ENCODE peak calls at places on chromosomes 2 and 18, in ten cellular contexts. One of them, this sample, is unnamed.

GRCh38 chr2:15554525-15555218 is 6.5 kb downstream of the NBAS start:
- DNase-seq in thoracic aorta: no peak
- DNase-seq in HCT116: no peak
- DNase-seq in stomach: no peak
- DNase-seq in cardiac muscle cell: no peak
- DNase-seq in esophagus squamous epithelium: no peak
- DNase-seq in endodermal cell: no peak
- DNase-seq in Peyer's patch: no peak
- DNase-seq in body of pancreas: no peak
- DNase-seq in kidney: no peak
- DNase-seq in this sample: no peak

GRCh38 chr18:58822944-58823343 is 41.7 kb upstream of the ZNF532 start:
- DNase-seq in thoracic aorta: no peak
- DNase-seq in HCT116: no peak
- DNase-seq in stomach: no peak
- DNase-seq in cardiac muscle cell: no peak
- DNase-seq in esophagus squamous epithelium: no peak
- DNase-seq in endodermal cell: no peak
- DNase-seq in Peyer's patch: no peak
- DNase-seq in body of pancreas: no peak
- DNase-seq in kidney: no peak
- DNase-seq in this sample: no peak

GRCh38 chr2:177796644-177797415 is 275.7 kb downstream of the PDE11A start:
- DNase-seq in thoracic aorta: no peak
- DNase-seq in HCT116: no peak
- DNase-seq in stomach: no peak
- DNase-seq in cardiac muscle cell: peak; percentile 10
- DNase-seq in esophagus squamous epithelium: no peak
- DNase-seq in endodermal cell: no peak
- DNase-seq in Peyer's patch: no peak
- DNase-seq in body of pancreas: no peak
- DNase-seq in kidney: no peak
- DNase-seq in this sample: no peak

GRCh38 chr2:102345329-102345920 is 10.2 kb upstream of the IL18R1 start:
- DNase-seq in thoracic aorta: no peak
- DNase-seq in HCT116: no peak
- DNase-seq in stomach: no peak
- DNase-seq in cardiac muscle cell: no peak
- DNase-seq in esophagus squamous epithelium: no peak
- DNase-seq in endodermal cell: no peak
- DNase-seq in Peyer's patch: no peak
- DNase-seq in body of pancreas: no peak
- DNase-seq in kidney: no peak
- DNase-seq in this sample: no peak

GRCh38 chr2:175002547-175003274 is 2.5 kb downstream of the CHN1 start:
- DNase-seq in thoracic aorta: no peak
- DNase-seq in HCT116: no peak
- DNase-seq in stomach: no peak
- DNase-seq in cardiac muscle cell: no peak
- DNase-seq in esophagus squamous epithelium: no peak
- DNase-seq in endodermal cell: no peak
- DNase-seq in Peyer's patch: no peak
- DNase-seq in body of pancreas: no peak
- DNase-seq in kidney: no peak
- DNase-seq in this sample: no peak

GRCh38 chr2:24491626-24492282 is 700 bp downstream of the NCOA1 start:
- DNase-seq in thoracic aorta: no peak
- DNase-seq in HCT116: no peak
- DNase-seq in stomach: peak; percentile 39
- DNase-seq in cardiac muscle cell: peak; percentile 48
- DNase-seq in esophagus squamous epithelium: no peak
- DNase-seq in endodermal cell: peak; percentile 80
- DNase-seq in Peyer's patch: peak; percentile 70
- DNase-seq in body of pancreas: peak; percentile 61
- DNase-seq in kidney: peak; percentile 87
- DNase-seq in this sample: peak; percentile 20

GRCh38 chr2:69559696-69560482 is 83.7 kb downstream of the AAK1 start:
- DNase-seq in thoracic aorta: no peak
- DNase-seq in HCT116: peak; percentile 66
- DNase-seq in stomach: no peak
- DNase-seq in cardiac muscle cell: peak; percentile 63
- DNase-seq in esophagus squamous epithelium: no peak
- DNase-seq in endodermal cell: peak; percentile 66
- DNase-seq in Peyer's patch: no peak
- DNase-seq in body of pancreas: peak; percentile 24
- DNase-seq in kidney: no peak
- DNase-seq in this sample: peak; percentile 54

GRCh38 chr2:36371963-36372391 is 16.4 kb downstream of the CRIM1 start:
- DNase-seq in thoracic aorta: no peak
- DNase-seq in HCT116: no peak
- DNase-seq in stomach: no peak
- DNase-seq in cardiac muscle cell: no peak
- DNase-seq in esophagus squamous epithelium: no peak
- DNase-seq in endodermal cell: no peak
- DNase-seq in Peyer's patch: no peak
- DNase-seq in body of pancreas: no peak
- DNase-seq in kidney: no peak
- DNase-seq in this sample: peak; percentile 79

GRCh38 chr2:121205321-121205942 is 79.6 kb downstream of the TFCP2L1 start:
- DNase-seq in thoracic aorta: no peak
- DNase-seq in HCT116: no peak
- DNase-seq in stomach: peak; percentile 57
- DNase-seq in cardiac muscle cell: peak; percentile 42
- DNase-seq in esophagus squamous epithelium: no peak
- DNase-seq in endodermal cell: no peak
- DNase-seq in Peyer's patch: no peak
- DNase-seq in body of pancreas: peak; percentile 47
- DNase-seq in kidney: no peak
- DNase-seq in this sample: no peak

GRCh38 chr18:55999641-56000040 is 411.6 kb upstream of the TCF4 start:
- DNase-seq in thoracic aorta: no peak
- DNase-seq in HCT116: no peak
- DNase-seq in stomach: no peak
- DNase-seq in cardiac muscle cell: no peak
- DNase-seq in esophagus squamous epithelium: no peak
- DNase-seq in endodermal cell: no peak
- DNase-seq in Peyer's patch: no peak
- DNase-seq in body of pancreas: no peak
- DNase-seq in kidney: no peak
- DNase-seq in this sample: no peak

GRCh38 chr2:74821177-74822124 is 12.5 kb upstream of the HK2 start:
- DNase-seq in thoracic aorta: no peak
- DNase-seq in HCT116: no peak
- DNase-seq in stomach: no peak
- DNase-seq in cardiac muscle cell: no peak
- DNase-seq in esophagus squamous epithelium: no peak
- DNase-seq in endodermal cell: no peak
- DNase-seq in Peyer's patch: no peak
- DNase-seq in body of pancreas: no peak
- DNase-seq in kidney: no peak
- DNase-seq in this sample: no peak

GRCh38 chr18:9974279-9974915 is 60.6 kb downstream of the VAPA start:
- DNase-seq in thoracic aorta: no peak
- DNase-seq in HCT116: no peak
- DNase-seq in stomach: no peak
- DNase-seq in cardiac muscle cell: no peak
- DNase-seq in esophagus squamous epithelium: no peak
- DNase-seq in endodermal cell: no peak
- DNase-seq in Peyer's patch: no peak
- DNase-seq in body of pancreas: no peak
- DNase-seq in kidney: no peak
- DNase-seq in this sample: no peak

GRCh38 chr2:176178271-176178806 is 10.1 kb upstream of the HOXD1 start:
- DNase-seq in thoracic aorta: no peak
- DNase-seq in HCT116: no peak
- DNase-seq in stomach: no peak
- DNase-seq in cardiac muscle cell: peak; percentile 21
- DNase-seq in esophagus squamous epithelium: no peak
- DNase-seq in endodermal cell: peak; percentile 82
- DNase-seq in Peyer's patch: no peak
- DNase-seq in body of pancreas: no peak
- DNase-seq in kidney: peak; percentile 86
- DNase-seq in this sample: peak; percentile 67

GRCh38 chr2:54574107-54574859 is 118.2 kb downstream of the SPTBN1 start:
- DNase-seq in thoracic aorta: no peak
- DNase-seq in HCT116: no peak
- DNase-seq in stomach: peak; percentile 47
- DNase-seq in cardiac muscle cell: no peak
- DNase-seq in esophagus squamous epithelium: no peak
- DNase-seq in endodermal cell: no peak
- DNase-seq in Peyer's patch: peak; percentile 87
- DNase-seq in body of pancreas: no peak
- DNase-seq in kidney: peak; percentile 78
- DNase-seq in this sample: no peak

GRCh38 chr2:54573532-54573915 is 117.4 kb downstream of the SPTBN1 start:
- DNase-seq in thoracic aorta: no peak
- DNase-seq in HCT116: no peak
- DNase-seq in stomach: no peak
- DNase-seq in cardiac muscle cell: no peak
- DNase-seq in esophagus squamous epithelium: no peak
- DNase-seq in endodermal cell: no peak
- DNase-seq in Peyer's patch: no peak
- DNase-seq in body of pancreas: no peak
- DNase-seq in kidney: no peak
- DNase-seq in this sample: no peak

GRCh38 chr2:54572636-54573531 is 116.8 kb downstream of the SPTBN1 start:
- DNase-seq in thoracic aorta: no peak
- DNase-seq in HCT116: no peak
- DNase-seq in stomach: no peak
- DNase-seq in cardiac muscle cell: no peak
- DNase-seq in esophagus squamous epithelium: no peak
- DNase-seq in endodermal cell: peak; percentile 51
- DNase-seq in Peyer's patch: no peak
- DNase-seq in body of pancreas: no peak
- DNase-seq in kidney: no peak
- DNase-seq in this sample: no peak

GRCh38 chr2:54575379-54575888 is 119.3 kb downstream of the SPTBN1 start:
- DNase-seq in thoracic aorta: no peak
- DNase-seq in HCT116: no peak
- DNase-seq in stomach: no peak
- DNase-seq in cardiac muscle cell: no peak
- DNase-seq in esophagus squamous epithelium: no peak
- DNase-seq in endodermal cell: no peak
- DNase-seq in Peyer's patch: no peak
- DNase-seq in body of pancreas: no peak
- DNase-seq in kidney: no peak
- DNase-seq in this sample: peak; percentile 84

GRCh38 chr2:54574860-54575247 is 118.7 kb downstream of the SPTBN1 start:
- DNase-seq in thoracic aorta: no peak
- DNase-seq in HCT116: no peak
- DNase-seq in stomach: no peak
- DNase-seq in cardiac muscle cell: no peak
- DNase-seq in esophagus squamous epithelium: no peak
- DNase-seq in endodermal cell: no peak
- DNase-seq in Peyer's patch: no peak
- DNase-seq in body of pancreas: no peak
- DNase-seq in kidney: no peak
- DNase-seq in this sample: no peak
- TF ChIP-seq CTCF in thoracic aorta: no peak
- TF ChIP-seq CTCF in HCT116: no peak
- TF ChIP-seq CTCF in stomach: no peak
- TF ChIP-seq CTCF in cardiac muscle cell: no peak
- TF ChIP-seq CTCF in esophagus squamous epithelium: no peak
- TF ChIP-seq CTCF in endodermal cell: peak; percentile 34
- TF ChIP-seq CTCF in Peyer's patch: no peak
- TF ChIP-seq CTCF in body of pancreas: no peak
- TF ChIP-seq CTCF in kidney: no peak
- TF ChIP-seq CTCF in this sample: no peak

DNA sequence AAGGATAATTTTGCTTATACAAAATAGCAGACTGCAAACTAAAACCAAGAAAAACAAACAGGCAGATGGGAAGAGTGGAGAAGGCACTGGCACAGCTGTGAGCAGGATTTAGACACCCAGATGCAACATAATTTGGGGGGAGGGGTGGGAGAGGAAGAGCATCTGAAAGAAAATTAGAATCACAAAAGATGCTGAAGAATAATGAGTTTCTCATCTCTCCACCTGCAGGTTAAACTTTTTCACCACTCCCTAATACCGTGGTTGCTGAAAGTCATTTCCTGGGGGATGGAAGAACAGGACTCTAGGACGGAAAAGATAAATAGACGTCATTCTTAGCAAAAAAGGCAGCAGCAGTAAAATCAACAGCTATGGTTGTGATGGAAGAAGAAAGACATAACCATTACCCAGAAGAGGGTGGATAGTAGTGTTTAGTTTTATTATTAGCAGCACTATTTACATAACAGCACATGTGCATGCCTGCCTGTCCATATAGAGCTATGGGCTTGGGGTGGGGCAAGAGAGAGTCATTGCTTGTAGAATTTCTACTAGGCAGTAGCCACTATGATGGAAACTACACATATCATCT is 212.1 kb downstream of the TRIB2 start:
- DNase-seq in thoracic aorta: no peak
- DNase-seq in HCT116: no peak
- DNase-seq in stomach: no peak
- DNase-seq in cardiac muscle cell: no peak
- DNase-seq in esophagus squamous epithelium: no peak
- DNase-seq in endodermal cell: no peak
- DNase-seq in Peyer's patch: no peak
- DNase-seq in body of pancreas: no peak
- DNase-seq in kidney: no peak
- DNase-seq in this sample: peak; percentile 7
- H3K27ac ChIP-seq in thoracic aorta: no peak overlapping the region
- H3K27ac ChIP-seq in HCT116: no peak overlapping the region
- H3K27ac ChIP-seq in stomach: no peak overlapping the region
- H3K27ac ChIP-seq in cardiac muscle cell: no peak overlapping the region
- H3K27ac ChIP-seq in esophagus squamous epithelium: no peak overlapping the region
- H3K27ac ChIP-seq in endodermal cell: no peak overlapping the region
- H3K27ac ChIP-seq in Peyer's patch: no peak overlapping the region
- H3K27ac ChIP-seq in body of pancreas: no peak overlapping the region
- H3K27ac ChIP-seq in kidney: no peak overlapping the region
- H3K27ac ChIP-seq in this sample: no peak overlapping the region

GRCh38 chr2:51758080-51758479 is 726.1 kb upstream of the NRXN1 start:
- DNase-seq in thoracic aorta: no peak
- DNase-seq in HCT116: no peak
- DNase-seq in stomach: no peak
- DNase-seq in cardiac muscle cell: no peak
- DNase-seq in esophagus squamous epithelium: no peak
- DNase-seq in endodermal cell: no peak
- DNase-seq in Peyer's patch: no peak
- DNase-seq in body of pancreas: no peak
- DNase-seq in kidney: no peak
- DNase-seq in this sample: no peak
- TF ChIP-seq CTCF in thoracic aorta: no peak
- TF ChIP-seq CTCF in HCT116: no peak
- TF ChIP-seq CTCF in stomach: no peak
- TF ChIP-seq CTCF in cardiac muscle cell: no peak
- TF ChIP-seq CTCF in esophagus squamous epithelium: no peak
- TF ChIP-seq CTCF in endodermal cell: no peak
- TF ChIP-seq CTCF in Peyer's patch: no peak
- TF ChIP-seq CTCF in body of pancreas: no peak
- TF ChIP-seq CTCF in kidney: no peak
- TF ChIP-seq CTCF in this sample: no peak

DNA sequence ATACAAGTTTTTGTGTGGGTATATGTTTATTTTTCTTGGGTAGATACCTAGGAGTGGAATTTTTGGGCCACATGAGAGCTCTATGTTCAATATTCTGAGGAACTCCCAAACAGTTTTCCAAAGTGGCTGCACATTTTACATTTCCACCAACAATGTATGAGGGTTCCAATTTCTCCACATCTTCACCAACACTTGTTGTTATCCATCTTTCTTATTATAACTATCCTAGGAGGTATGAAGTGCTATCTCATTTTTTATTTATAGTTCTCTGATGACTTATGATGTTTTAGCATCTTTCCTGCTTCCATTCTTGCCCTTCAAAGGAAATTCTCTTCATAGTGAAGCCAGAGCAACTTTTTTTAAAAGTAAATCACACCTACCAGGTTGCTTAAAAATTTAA is 8.7 kb downstream of the PGAP1 start:
- DNase-seq in thoracic aorta: no peak
- DNase-seq in HCT116: no peak
- DNase-seq in stomach: no peak
- DNase-seq in cardiac muscle cell: no peak
- DNase-seq in esophagus squamous epithelium: no peak
- DNase-seq in endodermal cell: no peak
- DNase-seq in Peyer's patch: no peak
- DNase-seq in body of pancreas: no peak
- DNase-seq in kidney: no peak
- DNase-seq in this sample: no peak
- H3K27ac ChIP-seq in thoracic aorta: no peak overlapping the region
- H3K27ac ChIP-seq in HCT116: no peak overlapping the region
- H3K27ac ChIP-seq in stomach: no peak overlapping the region
- H3K27ac ChIP-seq in cardiac muscle cell: no peak overlapping the region
- H3K27ac ChIP-seq in esophagus squamous epithelium: no peak overlapping the region
- H3K27ac ChIP-seq in endodermal cell: no peak overlapping the region
- H3K27ac ChIP-seq in Peyer's patch: no peak overlapping the region
- H3K27ac ChIP-seq in body of pancreas: no peak overlapping the region
- H3K27ac ChIP-seq in kidney: no peak overlapping the region
- H3K27ac ChIP-seq in this sample: no peak overlapping the region

This sample was measured in RWPE1.